ENCODE peak calls at places on chromosomes 16 and 17, in ten cellular contexts. One of them, this sample, is unnamed.

GRCh38 chr17:15298176-15298575 is 33.0 kb upstream of the PMP22 start:
- DNase-seq in nephron progenitor cell: no peak
- DNase-seq in ascending aorta: no peak
- DNase-seq in PC-3: peak
- DNase-seq in HL-60: no peak
- DNase-seq in HCT116: no peak
- DNase-seq in heart left ventricle: no peak
- DNase-seq in hepatocyte: no peak
- DNase-seq in CD4-positive, alpha-beta T cell: no peak
- DNase-seq in osteocyte: no peak
- DNase-seq in this sample: no peak

GRCh38 chr17:41734139-41734948 is at the start of gene HAP1:
- DNase-seq in HL-60: no peak
- DNase-seq in osteocyte: no peak
- DNase-seq in hepatocyte: peak
- DNase-seq in ascending aorta: no peak
- DNase-seq in nephron progenitor cell: peak
- DNase-seq in heart left ventricle: no peak
- DNase-seq in CD4-positive, alpha-beta T cell: no peak
- DNase-seq in PC-3: peak
- DNase-seq in HCT116: no peak
- DNase-seq in this sample: no peak

GRCh38 chr16:74487634-74488495 is 66.6 kb upstream of the CLEC18B start:
- DNase-seq in CD4-positive, alpha-beta T cell: no peak
- DNase-seq in ascending aorta: no peak
- DNase-seq in osteocyte: no peak
- DNase-seq in heart left ventricle: no peak
- DNase-seq in PC-3: no peak
- DNase-seq in hepatocyte: no peak
- DNase-seq in HL-60: no peak
- DNase-seq in nephron progenitor cell: no peak
- DNase-seq in HCT116: no peak
- DNase-seq in this sample: no peak

GRCh38 chr16:75323928-75324327 is 72.5 kb upstream of the BCAR1 start:
- DNase-seq in hepatocyte: no peak
- DNase-seq in osteocyte: no peak
- DNase-seq in ascending aorta: no peak
- DNase-seq in HL-60: no peak
- DNase-seq in PC-3: no peak
- DNase-seq in CD4-positive, alpha-beta T cell: no peak
- DNase-seq in HCT116: no peak
- DNase-seq in heart left ventricle: no peak
- DNase-seq in nephron progenitor cell: no peak
- DNase-seq in this sample: no peak

GRCh38 chr16:75222271-75222783 is 3.5 kb downstream of the CTRB1 start:
- DNase-seq in osteocyte: no peak
- DNase-seq in HL-60: no peak
- DNase-seq in hepatocyte: no peak
- DNase-seq in PC-3: no peak
- DNase-seq in CD4-positive, alpha-beta T cell: no peak
- DNase-seq in ascending aorta: no peak
- DNase-seq in nephron progenitor cell: no peak
- DNase-seq in HCT116: no peak
- DNase-seq in heart left ventricle: no peak
- DNase-seq in this sample: no peak

GRCh38 chr16:21646721-21647561 is 5.5 kb downstream of the IGSF6 start:
- DNase-seq in HL-60: no peak
- DNase-seq in HCT116: no peak
- DNase-seq in hepatocyte: no peak
- DNase-seq in osteocyte: no peak
- DNase-seq in nephron progenitor cell: no peak
- DNase-seq in heart left ventricle: no peak
- DNase-seq in CD4-positive, alpha-beta T cell: peak
- DNase-seq in ascending aorta: no peak
- DNase-seq in PC-3: no peak
- DNase-seq in this sample: no peak

GRCh38 chr17:39209317-39210092 is 9.4 kb downstream of the RPL19 start:
- DNase-seq in hepatocyte: peak
- DNase-seq in nephron progenitor cell: peak
- DNase-seq in PC-3: no peak
- DNase-seq in ascending aorta: peak
- DNase-seq in heart left ventricle: peak
- DNase-seq in HL-60: peak
- DNase-seq in osteocyte: no peak
- DNase-seq in HCT116: no peak
- DNase-seq in CD4-positive, alpha-beta T cell: peak
- DNase-seq in this sample: peak

GRCh38 chr17:41176744-41177387 is 1.2 kb downstream of the KRTAP4-2 start:
- DNase-seq in PC-3: no peak
- DNase-seq in HCT116: no peak
- DNase-seq in CD4-positive, alpha-beta T cell: no peak
- DNase-seq in osteocyte: no peak
- DNase-seq in nephron progenitor cell: no peak
- DNase-seq in hepatocyte: no peak
- DNase-seq in HL-60: no peak
- DNase-seq in ascending aorta: no peak
- DNase-seq in heart left ventricle: no peak
- DNase-seq in this sample: no peak

GRCh38 chr17:27226611-27227234 is 67.2 kb upstream of the WSB1 start:
- DNase-seq in heart left ventricle: no peak
- DNase-seq in ascending aorta: no peak
- DNase-seq in HL-60: no peak
- DNase-seq in osteocyte: no peak
- DNase-seq in hepatocyte: peak
- DNase-seq in CD4-positive, alpha-beta T cell: no peak
- DNase-seq in nephron progenitor cell: no peak
- DNase-seq in HCT116: no peak
- DNase-seq in PC-3: peak
- DNase-seq in this sample: no peak

GRCh38 chr16:25691519-25692091 is at the start of gene HS3ST4:
- DNase-seq in PC-3: no peak
- DNase-seq in nephron progenitor cell: peak
- DNase-seq in CD4-positive, alpha-beta T cell: no peak
- DNase-seq in HCT116: no peak
- DNase-seq in hepatocyte: peak
- DNase-seq in ascending aorta: no peak
- DNase-seq in heart left ventricle: no peak
- DNase-seq in osteocyte: no peak
- DNase-seq in HL-60: no peak
- DNase-seq in this sample: no peak

GRCh38 chr16:31333686-31334649 is 21.0 kb upstream of the ITGAX start:
- DNase-seq in hepatocyte: peak
- DNase-seq in CD4-positive, alpha-beta T cell: no peak
- DNase-seq in osteocyte: peak
- DNase-seq in nephron progenitor cell: no peak
- DNase-seq in heart left ventricle: no peak
- DNase-seq in ascending aorta: no peak
- DNase-seq in HL-60: peak
- DNase-seq in PC-3: peak
- DNase-seq in HCT116: peak
- DNase-seq in this sample: peak

GRCh38 chr16:4414187-4414909 is 2.0 kb downstream of the CORO7 start:
- DNase-seq in nephron progenitor cell: no peak
- DNase-seq in hepatocyte: no peak
- DNase-seq in CD4-positive, alpha-beta T cell: peak
- DNase-seq in ascending aorta: no peak
- DNase-seq in HCT116: no peak
- DNase-seq in osteocyte: no peak
- DNase-seq in HL-60: no peak
- DNase-seq in PC-3: no peak
- DNase-seq in heart left ventricle: no peak
- DNase-seq in this sample: no peak

GRCh38 chr17:75059369-75060345 is 12.6 kb downstream of the KCTD2 start:
- DNase-seq in nephron progenitor cell: no peak
- DNase-seq in osteocyte: no peak
- DNase-seq in HCT116: no peak
- DNase-seq in PC-3: peak
- DNase-seq in ascending aorta: no peak
- DNase-seq in HL-60: peak
- DNase-seq in heart left ventricle: no peak
- DNase-seq in CD4-positive, alpha-beta T cell: no peak
- DNase-seq in hepatocyte: peak
- DNase-seq in this sample: no peak
- TF ChIP-seq CTCF in nephron progenitor cell: peak
- TF ChIP-seq CTCF in osteocyte: peak
- TF ChIP-seq CTCF in HCT116: peak
- TF ChIP-seq CTCF in PC-3: peak
- TF ChIP-seq CTCF in ascending aorta: peak
- TF ChIP-seq CTCF in HL-60: no peak
- TF ChIP-seq CTCF in heart left ventricle: peak
- TF ChIP-seq CTCF in CD4-positive, alpha-beta T cell: peak
- TF ChIP-seq CTCF in hepatocyte: peak
- TF ChIP-seq CTCF in this sample: peak

DNA sequence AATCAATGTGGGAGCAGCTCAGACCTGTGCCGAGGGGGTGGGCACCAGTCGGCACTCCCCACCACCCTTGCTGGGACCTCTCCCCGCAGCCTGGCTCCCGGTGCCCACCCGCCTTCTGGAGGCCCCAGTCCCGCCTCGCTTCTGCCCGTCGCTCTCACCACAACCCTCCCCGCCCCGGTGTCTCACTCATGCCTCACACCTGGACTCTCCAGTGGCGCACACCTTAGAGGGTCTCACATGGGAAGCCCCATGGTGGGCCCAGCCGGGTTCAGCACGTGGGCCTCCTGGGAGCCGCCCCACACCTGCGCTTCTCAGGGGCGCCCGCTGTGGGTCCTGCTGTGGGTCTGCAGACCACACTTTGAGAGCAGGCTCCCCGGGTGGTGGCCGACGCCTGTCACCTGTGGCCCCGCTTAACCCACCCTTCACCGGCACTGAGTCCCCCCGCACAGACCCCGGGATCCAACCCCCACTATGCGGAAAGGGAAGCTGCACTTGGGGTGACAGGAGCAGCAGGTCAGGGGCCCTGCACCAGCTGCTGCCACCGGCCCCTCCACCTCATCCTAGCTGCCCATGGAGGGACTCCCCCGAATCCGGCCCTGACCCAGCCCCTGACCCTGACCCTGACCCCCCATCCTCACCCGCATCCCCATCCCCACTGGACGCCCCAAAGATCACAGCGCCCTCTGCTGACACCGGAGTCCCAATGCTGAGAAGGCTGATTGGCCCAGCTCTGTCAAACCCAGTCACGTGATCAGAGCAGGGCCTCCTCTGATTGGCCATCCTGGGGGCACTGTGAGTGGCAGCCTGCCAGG is 27.4 kb upstream of the SLC38A10 start:
- DNase-seq in nephron progenitor cell: no peak
- DNase-seq in HCT116: peak
- DNase-seq in hepatocyte: no peak
- DNase-seq in HL-60: no peak
- DNase-seq in ascending aorta: no peak
- DNase-seq in PC-3: peak
- DNase-seq in CD4-positive, alpha-beta T cell: peak
- DNase-seq in osteocyte: no peak
- DNase-seq in heart left ventricle: no peak
- DNase-seq in this sample: no peak
- TF ChIP-seq CTCF in nephron progenitor cell: no peak
- TF ChIP-seq CTCF in HCT116: peak
- TF ChIP-seq CTCF in hepatocyte: peak
- TF ChIP-seq CTCF in HL-60: no peak
- TF ChIP-seq CTCF in ascending aorta: peak
- TF ChIP-seq CTCF in PC-3: peak
- TF ChIP-seq CTCF in CD4-positive, alpha-beta T cell: no peak
- TF ChIP-seq CTCF in osteocyte: peak
- TF ChIP-seq CTCF in heart left ventricle: peak
- TF ChIP-seq CTCF in this sample: peak

GRCh38 chr17:82914375-82914774 is 74.6 kb upstream of the ZNF750 start:
- DNase-seq in ascending aorta: no peak
- DNase-seq in nephron progenitor cell: no peak
- DNase-seq in PC-3: peak
- DNase-seq in hepatocyte: no peak
- DNase-seq in HCT116: no peak
- DNase-seq in HL-60: no peak
- DNase-seq in osteocyte: no peak
- DNase-seq in CD4-positive, alpha-beta T cell: no peak
- DNase-seq in heart left ventricle: peak
- DNase-seq in this sample: no peak

GRCh38 chr17:82913304-82914043 is 73.7 kb upstream of the ZNF750 start:
- DNase-seq in HCT116: no peak
- DNase-seq in ascending aorta: no peak
- DNase-seq in PC-3: peak
- DNase-seq in heart left ventricle: peak
- DNase-seq in hepatocyte: no peak
- DNase-seq in nephron progenitor cell: no peak
- DNase-seq in CD4-positive, alpha-beta T cell: no peak
- DNase-seq in HL-60: no peak
- DNase-seq in osteocyte: no peak
- DNase-seq in this sample: no peak

GRCh38 chr17:82915010-82915696 is 75.3 kb upstream of the ZNF750 start:
- DNase-seq in PC-3: no peak
- DNase-seq in nephron progenitor cell: no peak
- DNase-seq in osteocyte: no peak
- DNase-seq in ascending aorta: no peak
- DNase-seq in hepatocyte: no peak
- DNase-seq in HL-60: no peak
- DNase-seq in HCT116: no peak
- DNase-seq in heart left ventricle: peak
- DNase-seq in CD4-positive, alpha-beta T cell: no peak
- DNase-seq in this sample: no peak

GRCh38 chr17:82917656-82918345 is 78.0 kb upstream of the ZNF750 start:
- DNase-seq in HL-60: no peak
- DNase-seq in nephron progenitor cell: peak
- DNase-seq in hepatocyte: no peak
- DNase-seq in CD4-positive, alpha-beta T cell: peak
- DNase-seq in ascending aorta: no peak
- DNase-seq in PC-3: peak
- DNase-seq in heart left ventricle: peak
- DNase-seq in HCT116: no peak
- DNase-seq in osteocyte: no peak
- DNase-seq in this sample: no peak

GRCh38 chr17:82915697-82916027 is 75.8 kb upstream of the ZNF750 start:
- DNase-seq in osteocyte: no peak
- DNase-seq in HL-60: no peak
- DNase-seq in ascending aorta: no peak
- DNase-seq in CD4-positive, alpha-beta T cell: no peak
- DNase-seq in heart left ventricle: peak
- DNase-seq in nephron progenitor cell: no peak
- DNase-seq in PC-3: no peak
- DNase-seq in hepatocyte: no peak
- DNase-seq in HCT116: no peak
- DNase-seq in this sample: no peak
- TF ChIP-seq CTCF in osteocyte: no peak
- TF ChIP-seq CTCF in HL-60: no peak
- TF ChIP-seq CTCF in ascending aorta: no peak
- TF ChIP-seq CTCF in CD4-positive, alpha-beta T cell: no peak
- TF ChIP-seq CTCF in heart left ventricle: no peak
- TF ChIP-seq CTCF in nephron progenitor cell: no peak
- TF ChIP-seq CTCF in PC-3: no peak
- TF ChIP-seq CTCF in hepatocyte: no peak
- TF ChIP-seq CTCF in HCT116: no peak
- TF ChIP-seq CTCF in this sample: no peak

DNA sequence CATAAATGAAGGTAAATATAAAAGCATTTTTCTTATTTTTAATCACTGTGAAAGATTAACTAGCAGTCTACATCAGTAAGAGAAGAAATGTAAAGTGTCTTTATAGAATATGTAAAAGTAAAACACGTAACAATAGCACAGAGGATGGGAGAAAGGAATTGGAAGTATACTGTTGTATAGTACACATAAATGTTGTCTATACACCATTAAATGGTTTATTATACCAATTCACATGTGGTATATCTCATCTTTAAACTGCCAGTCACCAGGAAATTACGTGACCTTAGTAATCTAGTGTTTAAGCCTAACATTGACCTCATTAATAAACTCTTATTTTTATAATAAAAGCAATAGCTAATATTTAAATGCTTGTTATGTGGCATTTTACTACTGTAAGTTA is 87.4 kb downstream of the USP32 start:
- DNase-seq in HCT116: no peak
- DNase-seq in osteocyte: no peak
- DNase-seq in hepatocyte: no peak
- DNase-seq in heart left ventricle: no peak
- DNase-seq in PC-3: no peak
- DNase-seq in ascending aorta: no peak
- DNase-seq in HL-60: no peak
- DNase-seq in nephron progenitor cell: no peak
- DNase-seq in CD4-positive, alpha-beta T cell: no peak
- DNase-seq in this sample: no peak
- TF ChIP-seq CTCF in HCT116: no peak
- TF ChIP-seq CTCF in osteocyte: no peak
- TF ChIP-seq CTCF in hepatocyte: no peak
- TF ChIP-seq CTCF in heart left ventricle: no peak
- TF ChIP-seq CTCF in PC-3: no peak
- TF ChIP-seq CTCF in ascending aorta: no peak
- TF ChIP-seq CTCF in HL-60: no peak
- TF ChIP-seq CTCF in nephron progenitor cell: no peak
- TF ChIP-seq CTCF in CD4-positive, alpha-beta T cell: no peak
- TF ChIP-seq CTCF in this sample: no peak